ENCODE peak calls at places on chromosomes 3 and 15, in five cellular contexts. N, B, P, Q and K are unnamed samples. For H3K4me1, the result is how much of the 10 kb centered on the place peaks cover.

GRCh38 chr3:70833510-70833835 is 521.0 kb upstream of the MDFIC2 start:
- DNase-seq in N (no peak), B (peak), P (no peak), Q (no peak), K (no peak)

GRCh38 chr3:96106701-96107100 is 707.7 kb upstream of the EPHA6 start:
- DNase-seq in N (no peak), B (no peak), P (no peak), Q (no peak), K (no peak)

GRCh38 chr15:73691398-73691797 is 7.2 kb downstream of the CD276 start:
- DNase-seq in N (peak), B (peak), P (peak), Q (peak), K (peak)

GRCh38 chr15:38860253-38860652 is 295.6 kb upstream of the RASGRP1 start:
- DNase-seq in N (no peak), B (no peak), P (peak), Q (peak), K (no peak)

GRCh38 chr15:92797168-92798052 is 102.7 kb upstream of the CHD2 start:
- DNase-seq in N (peak), B (peak), P (peak), Q (peak), K (peak)

GRCh38 chr3:141311170-141311495 is 57.2 kb upstream of the ZBTB38 start:
- DNase-seq in N (no peak), B (no peak), P (no peak), Q (no peak), K (no peak)

GRCh38 chr3:38054166-38054991 is 15.4 kb downstream of the DLEC1 start:
- DNase-seq in N (no peak), B (no peak), P (no peak), Q (no peak), K (peak)

GRCh38 chr15:80514071-80514780 is 110.0 kb downstream of the ARNT2 start:
- DNase-seq in N (no peak), B (peak), P (peak), Q (no peak), K (peak)

GRCh38 chr3:46906471-46907058 is 29.0 kb downstream of the PTH1R start:
- DNase-seq in N (peak), B (no peak), P (no peak), Q (no peak), K (no peak)

GRCh38 chr15:80211976-80212375 is 40.0 kb downstream of the CTXND1 start:
- DNase-seq in N (no peak), B (no peak), P (no peak), Q (no peak), K (no peak)

GRCh38 chr3:157475921-157476395 is 27.3 kb downstream of the VEPH1 start:
- DNase-seq in N (no peak), B (peak), P (no peak), Q (no peak), K (peak)

GRCh38 chr15:82040862-82041261 is 5.0 kb downstream of the MEX3B start:
- DNase-seq in N (no peak), B (no peak), P (no peak), Q (peak), K (no peak)

GRCh38 chr3:41236198-41236597 is 36.9 kb downstream of the CTNNB1 start:
- DNase-seq in N (no peak), B (no peak), P (no peak), Q (peak), K (no peak)

GRCh38 chr3:13709706-13710105 is 160.8 kb downstream of the FBLN2 start:
- DNase-seq in N (peak), B (no peak), P (no peak), Q (no peak), K (no peak)

GRCh38 chr3:122030381-122031122 is 8.5 kb upstream of the ILDR1 start:
- DNase-seq in N (no peak), B (peak), P (peak), Q (no peak), K (peak)

GRCh38 chr3:194840661-194841514 is 155.2 kb downstream of the FAM43A start:
- DNase-seq in N (no peak), B (peak), P (peak), Q (no peak), K (peak)

GRCh38 chr3:161273589-161274218 is 52.6 kb downstream of the NMD3 start:
- DNase-seq in N (no peak), B (no peak), P (peak), Q (peak), K (peak)

GRCh38 chr3:171506743-171507319 is 46.6 kb upstream of the TNIK start:
- DNase-seq in N (no peak), B (no peak), P (peak), Q (no peak), K (no peak)

GRCh38 chr3:184177331-184177731 is 2.7 kb downstream of the AP2M1 start:
- DNase-seq in N (no peak), B (peak), P (peak), Q (no peak), K (peak)

GRCh38 chr3:197520311-197521276 is 35.2 kb downstream of the BDH1 start:
- DNase-seq in N (no peak), B (peak), P (peak), Q (peak), K (peak)

DNA sequence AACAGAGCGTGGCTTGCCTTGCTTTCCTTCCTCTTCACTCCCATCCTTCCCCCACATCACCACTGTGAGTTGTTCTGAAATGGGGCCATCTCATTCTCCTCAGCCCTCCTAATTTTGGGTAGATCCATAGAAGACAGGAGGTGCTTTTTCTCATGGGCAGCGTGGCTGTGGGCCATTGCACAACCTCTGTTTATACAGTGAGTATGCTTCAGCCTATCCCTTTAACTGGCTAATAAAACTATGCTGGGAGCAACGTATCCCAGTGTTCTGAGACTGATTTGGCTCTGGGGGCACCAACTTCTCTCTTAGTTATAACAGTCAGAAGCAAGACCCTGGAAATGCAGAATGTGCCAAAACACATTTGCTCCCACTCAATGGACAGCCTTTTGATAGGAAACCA is 97.1 kb upstream of the ICE2 start:
- DNase-seq in N (no peak), B (no peak), P (peak), Q (no peak), K (peak)
- H3K4me1 ChIP-seq in N (under half), B (under half), P (under half), Q (under half), K (under half)

GRCh38 chr15:36914962-36915808 is 185.2 kb downstream of the MEIS2 start:
- DNase-seq in N (no peak), B (no peak), P (peak), Q (no peak), K (peak)

GRCh38 chr15:36914466-36914865 is 185.9 kb downstream of the MEIS2 start:
- DNase-seq in N (no peak), B (no peak), P (no peak), Q (no peak), K (peak)

GRCh38 chr15:36912311-36912712 is 188.0 kb downstream of the MEIS2 start:
- DNase-seq in N (no peak), B (peak), P (peak), Q (no peak), K (peak)

GRCh38 chr15:36921484-36922091 is 178.8 kb downstream of the MEIS2 start:
- DNase-seq in N (no peak), B (no peak), P (no peak), Q (no peak), K (no peak)

GRCh38 chr15:36917411-36918267 is 182.7 kb downstream of the MEIS2 start:
- DNase-seq in N (no peak), B (no peak), P (no peak), Q (no peak), K (no peak)
- H3K4me1 ChIP-seq in N (under half), B (under half), P (under half), Q (under half), K (under half)

GRCh38 chr3:128082545-128082944 is 30.3 kb downstream of the SEC61A1 start:
- DNase-seq in N (no peak), B (no peak), P (no peak), Q (no peak), K (no peak)
- H3K4me1 ChIP-seq in N (under half), B (under half), P (under half), Q (under half), K (under half)

GRCh38 chr3:177979684-177980083 is 556.6 kb upstream of the KCNMB2 start:
- DNase-seq in N (no peak), B (no peak), P (no peak), Q (no peak), K (no peak)
- H3K4me1 ChIP-seq in N (under half), B (under half), P (under half), Q (under half), K (under half)

GRCh38 chr15:58736244-58736643 is 13.3 kb downstream of the ADAM10 start:
- DNase-seq in N (no peak), B (no peak), P (no peak), Q (no peak), K (no peak)

GRCh38 chr15:58734859-58735258 is 14.6 kb downstream of the ADAM10 start:
- DNase-seq in N (no peak), B (no peak), P (no peak), Q (no peak), K (no peak)

GRCh38 chr15:58737298-58737697 is 12.2 kb downstream of the ADAM10 start:
- DNase-seq in N (no peak), B (no peak), P (no peak), Q (no peak), K (no peak)

GRCh38 chr15:58731756-58732535 is 17.6 kb downstream of the ADAM10 start:
- DNase-seq in N (no peak), B (peak), P (peak), Q (no peak), K (peak)

GRCh38 chr15:58732620-58733363 is 16.7 kb downstream of the ADAM10 start:
- DNase-seq in N (no peak), B (no peak), P (no peak), Q (no peak), K (no peak)
- H3K4me1 ChIP-seq in N (under half), B (under half), P (under half), Q (under half), K (under half)

GRCh38 chr15:68888419-68888818 is 41.9 kb upstream of the SPESP1 start:
- DNase-seq in N (no peak), B (no peak), P (no peak), Q (peak), K (no peak)
- H3K4me1 ChIP-seq in N (under half), B (under half), P (under half), Q (under half), K (under half)

GRCh38 chr15:63198315-63198714 is 8.9 kb downstream of the RAB8B start:
- DNase-seq in N (no peak), B (no peak), P (peak), Q (no peak), K (peak)
- H3K4me1 ChIP-seq in N (under half), B (under half), P (half or more), Q (half or more), K (under half)

GRCh38 chr15:67180514-67181191 is 73.8 kb downstream of the AAGAB start:
- DNase-seq in N (no peak), B (no peak), P (no peak), Q (peak), K (no peak)
- H3K4me1 ChIP-seq in N (under half), B (under half), P (half or more), Q (under half), K (under half)

GRCh38 chr3:10283638-10284037 is 9.1 kb downstream of the GHRL start:
- DNase-seq in N (no peak), B (no peak), P (no peak), Q (no peak), K (no peak)
- H3K4me1 ChIP-seq in N (under half), B (under half), P (under half), Q (under half), K (under half)